ENCODE peak calls at places on chromosomes 2 and 18, in six cellular contexts. S is mucosa of descending colon, O is PC-3, F is left lung, N is fibroblast of lung, T is lower lobe of right lung. W is an unnamed sample.

GRCh38 chr2:71463342-71463654 is 9.9 kb downstream of the DYSF start:
- DNase-seq in S (no peak), O (no peak), F (no peak), N (no peak), T (no peak), W (no peak)

GRCh38 chr2:241070361-241070760 is 31.7 kb downstream of the MTERF4 start:
- DNase-seq in S (no peak), O (no peak), F (no peak), N (no peak), T (no peak), W (no peak)

GRCh38 chr2:113876503-113877387 is 13.1 kb upstream of the ACTR3 start:
- DNase-seq in S (peak; percentile 92), O (peak; percentile 99), F (no peak), N (peak; percentile 71), T (peak; percentile 68), W (no peak)

GRCh38 chr2:127423476-127423840 is 5.2 kb downstream of the PROC start:
- DNase-seq in S (peak; percentile 62), O (peak; percentile 30), F (no peak), N (no peak), T (no peak), W (no peak)

GRCh38 chr2:237227190-237227988 is 141.7 kb downstream of the COPS8 start:
- DNase-seq in S (no peak), O (peak; percentile 95), F (no peak), N (peak; percentile 99), T (no peak), W (peak; percentile 96)

GRCh38 chr2:150232321-150232720 is 255.1 kb downstream of the RND3 start:
- DNase-seq in S (no peak), O (no peak), F (no peak), N (no peak), T (no peak), W (no peak)

GRCh38 chr2:69946351-69947077 is 14.9 kb downstream of the ASPRV1 start:
- DNase-seq in S (no peak), O (peak; percentile 95), F (no peak), N (peak; percentile 68), T (no peak), W (peak; percentile 63)

GRCh38 chr2:216857131-216857550 is 2.7 kb downstream of the TNP1 start:
- DNase-seq in S (no peak), O (peak; percentile 26), F (no peak), N (peak; percentile 56), T (no peak), W (peak; percentile 81)

GRCh38 chr2:9313443-9313842 is 106.8 kb downstream of the ASAP2 start:
- DNase-seq in S (no peak), O (no peak), F (no peak), N (peak; percentile 62), T (no peak), W (no peak)

GRCh38 chr18:23872701-23873550 is 141.6 kb upstream of the TTC39C start:
- DNase-seq in S (peak; percentile 92), O (peak; percentile 97), F (peak; percentile 69), N (no peak), T (no peak), W (no peak)

GRCh38 chr2:207240649-207241048 is 74.9 kb upstream of the KLF7 start:
- DNase-seq in S (no peak), O (no peak), F (no peak), N (no peak), T (no peak), W (no peak)

GRCh38 chr2:239577913-239578312 is 177.1 kb upstream of the HDAC4 start:
- DNase-seq in S (peak; percentile 13), O (no peak), F (peak; percentile 50), N (no peak), T (peak; percentile 32), W (no peak)

GRCh38 chr2:168727904-168728470 is 74.5 kb upstream of the NOSTRIN start:
- DNase-seq in S (no peak), O (no peak), F (no peak), N (peak; percentile 63), T (no peak), W (peak; percentile 75)

GRCh38 chr18:44824884-44825283 is 144.2 kb downstream of the SETBP1 start:
- DNase-seq in S (no peak), O (no peak), F (no peak), N (no peak), T (no peak), W (no peak)

GRCh38 chr18:6370410-6370809 is 44.3 kb downstream of the L3MBTL4 start:
- DNase-seq in S (no peak), O (no peak), F (no peak), N (peak; percentile 1), T (no peak), W (no peak)

GRCh38 chr2:189393440-189394111 is 47.7 kb upstream of the WDR75 start:
- DNase-seq in S (no peak), O (peak; percentile 94), F (no peak), N (peak; percentile 98), T (no peak), W (peak; percentile 94)

GRCh38 chr2:202193305-202193704 is 45.1 kb downstream of the SUMO1 start:
- DNase-seq in S (no peak), O (no peak), F (no peak), N (no peak), T (no peak), W (no peak)

GRCh38 chr18:55421612-55422381 is 166.2 kb downstream of the TCF4 start:
- DNase-seq in S (no peak), O (no peak), F (no peak), N (peak; percentile 63), T (no peak), W (peak; percentile 77)

GRCh38 chr2:27408601-27409320 is 630 bp downstream of the PPM1G start:
- DNase-seq in S (no peak), O (peak; percentile 14), F (no peak), N (peak; percentile 3), T (no peak), W (peak; percentile 67)

GRCh38 chr2:236177604-236177966 is 9.4 kb upstream of the GBX2 start:
- DNase-seq in S (no peak), O (peak; percentile 49), F (no peak), N (no peak), T (no peak), W (peak; percentile 75)

GRCh38 chr2:171325886-171326585 is 107.8 kb downstream of the METTL8 start:
- DNase-seq in S (no peak), O (no peak), F (no peak), N (no peak), T (no peak), W (no peak)

GRCh38 chr2:176461098-176461497 is 191.9 kb downstream of the MTX2 start:
- DNase-seq in S (no peak), O (peak; percentile 39), F (no peak), N (peak; percentile 36), T (no peak), W (peak; percentile 89)

GRCh38 chr2:121567957-121568409 is 37.3 kb downstream of the RNU4ATAC start:
- DNase-seq in S (no peak), O (no peak), F (no peak), N (peak; percentile 63), T (no peak), W (peak; percentile 47)

GRCh38 chr2:136207030-136207623 is 89.2 kb upstream of the CXCR4 start:
- DNase-seq in S (peak; percentile 58), O (no peak), F (no peak), N (no peak), T (peak; percentile 60), W (no peak)

GRCh38 chr2:224687156-224687555 is 29.0 kb downstream of the CCDC195 start:
- DNase-seq in S (no peak), O (no peak), F (no peak), N (no peak), T (no peak), W (no peak)
- H3K4me1 ChIP-seq in S (no peaks in the 10 kb centered on the region), O (no peaks in the 10 kb centered on the region), F (no peaks in the 10 kb centered on the region), N (no peaks in the 10 kb centered on the region), T (no peaks in the 10 kb centered on the region), W (no peaks in the 10 kb centered on the region)

GRCh38 chr2:47161475-47161874 is 6.4 kb upstream of the STPG4 start:
- DNase-seq in S (no peak), O (no peak), F (no peak), N (no peak), T (no peak), W (no peak)
- H3K4me1 ChIP-seq in S (peaks cover 6% of the 10 kb centered on the region), O (no peaks in the 10 kb centered on the region), F (peaks cover 24% of the 10 kb centered on the region), N (peaks cover 11% of the 10 kb centered on the region), T (peaks cover 8% of the 10 kb centered on the region), W (peaks cover 19% of the 10 kb centered on the region)

DNA sequence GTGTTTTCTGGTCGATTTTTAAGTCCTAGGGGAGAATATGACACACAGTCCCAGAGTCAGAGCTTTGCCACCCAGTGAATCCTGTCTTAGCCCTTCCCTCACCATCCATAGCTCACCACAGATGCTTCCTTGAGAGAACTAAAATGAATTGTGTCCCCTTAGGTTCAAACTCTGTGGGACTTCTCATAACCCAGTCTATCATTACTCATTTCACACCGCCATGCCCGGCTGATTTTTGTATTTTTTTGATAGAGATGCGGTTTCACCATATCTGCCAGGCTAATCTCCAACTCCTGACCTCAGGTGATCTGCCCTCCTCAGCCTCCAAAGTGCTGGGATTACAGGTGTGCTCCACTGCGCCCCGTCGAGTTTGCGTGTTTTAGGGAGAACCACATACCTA is 66.8 kb downstream of the REL start:
- DNase-seq in S (no peak), O (no peak), F (no peak), N (no peak), T (no peak), W (no peak)
- H3K4me1 ChIP-seq in S (no peaks in the 10 kb centered on the region), O (peaks cover 13% of the 10 kb centered on the region), F (no peaks in the 10 kb centered on the region), N (no peaks in the 10 kb centered on the region), T (no peaks in the 10 kb centered on the region), W (peaks cover 5% of the 10 kb centered on the region)

GRCh38 chr2:144462266-144462665 is 57.7 kb downstream of the ZEB2 start:
- DNase-seq in S (no peak), O (no peak), F (no peak), N (no peak), T (no peak), W (no peak)

GRCh38 chr2:144458536-144458935 is 61.4 kb downstream of the ZEB2 start:
- DNase-seq in S (no peak), O (no peak), F (no peak), N (no peak), T (no peak), W (no peak)

GRCh38 chr2:144459937-144460336 is 60.0 kb downstream of the ZEB2 start:
- DNase-seq in S (no peak), O (no peak), F (no peak), N (peak; percentile 63), T (no peak), W (peak; percentile 89)

GRCh38 chr2:144464730-144465129 is 55.2 kb downstream of the ZEB2 start:
- DNase-seq in S (no peak), O (no peak), F (no peak), N (no peak), T (no peak), W (no peak)

GRCh38 chr2:144460981-144461766 is 58.7 kb downstream of the ZEB2 start:
- DNase-seq in S (no peak), O (no peak), F (no peak), N (peak; percentile 95), T (no peak), W (peak; percentile 57)
- H3K4me1 ChIP-seq in S (no peaks in the 10 kb centered on the region), O (no peaks in the 10 kb centered on the region), F (peaks cover 80% of the 10 kb centered on the region), N (peaks cover 22% of the 10 kb centered on the region), T (peaks cover 67% of the 10 kb centered on the region), W (peaks cover 49% of the 10 kb centered on the region)

DNA sequence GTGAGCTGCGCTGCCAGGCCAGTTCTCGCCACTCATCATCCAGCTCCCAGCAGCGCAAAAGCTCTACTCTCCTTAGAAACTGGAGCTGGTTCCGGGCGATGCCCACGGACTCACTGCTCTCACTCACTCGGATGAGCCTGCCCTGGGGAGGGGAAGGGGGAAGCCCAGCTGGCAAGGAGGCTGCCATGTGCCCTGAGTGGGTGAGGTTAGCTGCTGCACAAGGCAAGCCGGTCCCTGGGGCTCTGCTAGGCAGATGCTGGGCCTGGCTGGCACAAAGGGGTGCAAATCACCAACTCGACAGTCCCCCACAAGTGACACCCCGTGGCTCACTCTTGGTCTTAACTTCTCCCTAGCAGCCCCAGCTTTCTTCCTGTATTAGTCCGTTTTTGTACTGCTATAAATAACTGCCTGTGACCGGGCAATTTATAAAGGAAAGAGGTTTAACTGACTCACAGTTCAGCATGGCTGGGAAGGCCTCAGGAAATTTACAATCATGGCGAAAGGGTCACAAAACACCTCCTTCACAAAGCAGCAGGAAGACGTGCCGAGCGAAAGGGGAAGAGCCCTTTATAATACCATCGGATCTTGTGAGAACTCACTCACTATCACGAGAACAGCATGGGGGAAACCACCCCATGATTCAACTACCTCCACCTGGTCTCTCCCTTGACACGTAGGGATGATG is 33.3 kb downstream of the ADCY3 start:
- DNase-seq in S (no peak), O (no peak), F (no peak), N (peak; percentile 24), T (no peak), W (peak; percentile 18)
- H3K4me1 ChIP-seq in S (no peaks in the 10 kb centered on the region), O (peaks cover 5% of the 10 kb centered on the region), F (peaks cover 8% of the 10 kb centered on the region), N (peaks cover 2% of the 10 kb centered on the region), T (peaks cover 5% of the 10 kb centered on the region), W (peaks cover 12% of the 10 kb centered on the region)